ENCODE peak calls at places on chromosomes 5 and 9, in five cellular contexts. P, T, G, O and U are unnamed samples.

GRCh38 chr5:143154495-143155375 is 248.8 kb downstream of the NR3C1 start:
- DNase-seq in O (no peak), T (no peak), G (no peak), P (no peak), U (no peak)

GRCh38 chr5:7878381-7878873 is 9.5 kb downstream of the MTRR start:
- DNase-seq in P (no peak), T (peak), O (no peak), G (peak), U (no peak)

GRCh38 chr5:132868754-132869153 is 2.3 kb downstream of the UQCRQ start:
- DNase-seq in T (no peak), O (no peak), P (no peak), G (no peak), U (no peak)

GRCh38 chr5:57488308-57488955 is 5.8 kb upstream of the ACTBL2 start:
- DNase-seq in T (peak), P (no peak), G (no peak), O (no peak), U (no peak)

GRCh38 chr5:138605254-138605972 is 30.2 kb upstream of the HSPA9 start:
- DNase-seq in O (no peak), G (no peak), T (no peak), P (no peak), U (no peak)

GRCh38 chr9:70924380-70924779 is 197.0 kb downstream of the TRPM3 start:
- DNase-seq in P (no peak), O (no peak), T (peak), G (no peak), U (no peak)

GRCh38 chr9:95666785-95667155 is 150.0 kb upstream of the PTCH1 start:
- DNase-seq in P (no peak), T (no peak), O (no peak), G (no peak), U (no peak)

GRCh38 chr9:133779081-133779480 is 40.9 kb upstream of the SARDH start:
- DNase-seq in T (no peak), G (no peak), P (no peak), O (no peak), U (no peak)

GRCh38 chr5:58380655-58381054 is 79.2 kb downstream of the PLK2 start:
- DNase-seq in O (no peak), P (no peak), G (no peak), T (no peak), U (no peak)

GRCh38 chr9:129606161-129607025 is 14.5 kb downstream of the C9orf50 start:
- DNase-seq in T (no peak), G (no peak), O (no peak), P (no peak), U (no peak)

GRCh38 chr5:95555553-95555952 is 652 bp downstream of the ARSK start:
- DNase-seq in G (no peak), P (no peak), O (no peak), T (no peak), U (no peak)

GRCh38 chr9:21668504-21668903 is 133.9 kb upstream of the MTAP start:
- DNase-seq in O (no peak), P (no peak), T (no peak), G (no peak), U (no peak)

GRCh38 chr9:4182831-4183230 is 117.0 kb downstream of the GLIS3 start:
- DNase-seq in P (no peak), G (no peak), O (no peak), T (no peak), U (no peak)

GRCh38 chr5:96885518-96886338 is 9.4 kb downstream of the ERAP2 start:
- DNase-seq in G (no peak), P (no peak), O (peak), T (peak), U (no peak)

GRCh38 chr5:143781993-143782520 is 29.9 kb upstream of the HMHB1 start:
- DNase-seq in P (no peak), T (no peak), O (no peak), G (no peak), U (no peak)

GRCh38 chr5:137344723-137345322 is 154.3 kb downstream of the SPOCK1 start:
- DNase-seq in P (peak), O (no peak), G (no peak), T (peak), U (no peak)

GRCh38 chr5:68534131-68534940 is 318.8 kb downstream of the PIK3R1 start:
- DNase-seq in P (no peak), O (no peak), G (no peak), T (peak), U (peak)

GRCh38 chr5:154782326-154782725 is 27.1 kb downstream of the LARP1 start:
- DNase-seq in T (no peak), O (no peak), G (no peak), P (no peak), U (no peak)

GRCh38 chr5:75550597-75550996 is 38.9 kb downstream of the POLK start:
- DNase-seq in G (no peak), P (no peak), O (no peak), T (no peak), U (no peak)

GRCh38 chr9:133286523-133286922 is 11.5 kb upstream of the ABO start:
- DNase-seq in G (no peak), P (no peak), O (no peak), T (no peak), U (no peak)

GRCh38 chr5:76836181-76836580 is 13.6 kb upstream of the S100Z start:
- DNase-seq in T (no peak), O (no peak), G (no peak), P (no peak), U (no peak)

GRCh38 chr5:126988021-126988569 is 42.3 kb downstream of the MARCHF3 start:
- DNase-seq in O (peak), G (no peak), T (no peak), P (no peak), U (no peak)

GRCh38 chr9:113609562-113610318 is 146.2 kb downstream of the RGS3 start:
- DNase-seq in O (peak), P (peak), T (no peak), G (no peak), U (peak)

GRCh38 chr9:78026947-78027346 is 4.7 kb downstream of the GNAQ start:
- DNase-seq in O (no peak), T (no peak), G (no peak), P (no peak), U (no peak)

DNA sequence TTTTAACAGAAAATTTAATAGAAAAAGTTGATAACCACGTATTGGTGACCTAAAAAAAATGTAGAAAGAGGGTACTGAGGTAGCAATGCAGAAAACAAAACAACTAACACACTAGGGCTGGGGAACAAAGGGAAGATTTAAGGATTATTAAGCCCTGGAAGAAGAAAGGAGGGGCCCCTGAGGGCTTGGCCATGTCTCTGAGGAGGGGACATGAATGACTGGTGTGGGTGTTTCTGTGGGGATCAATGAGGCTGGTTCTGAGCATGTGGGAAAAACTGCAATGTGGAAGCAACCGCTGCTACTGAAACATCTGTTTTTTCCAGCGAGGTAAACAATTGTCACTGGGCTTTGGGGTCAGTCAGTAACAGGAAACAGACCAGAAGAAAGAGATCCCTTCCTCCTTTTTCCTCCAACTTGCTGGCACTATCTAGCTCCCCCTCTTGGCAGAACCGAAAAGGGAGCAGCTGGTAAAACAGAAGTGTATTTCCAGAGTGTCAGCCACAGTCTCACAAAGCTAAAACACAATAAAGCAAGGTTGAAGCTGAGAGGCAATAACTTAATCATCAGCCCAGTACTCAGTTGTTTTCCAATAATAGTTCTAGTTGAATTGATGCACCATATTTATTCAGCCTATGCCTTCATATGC is 48.3 kb downstream of the ATPSCKMT start:
- DNase-seq in O (no peak), T (no peak), P (peak), G (no peak), U (no peak)
- TF ChIP-seq CTCF in O (no peak), T (peak), P (no peak), G (peak), U (no peak)

DNA sequence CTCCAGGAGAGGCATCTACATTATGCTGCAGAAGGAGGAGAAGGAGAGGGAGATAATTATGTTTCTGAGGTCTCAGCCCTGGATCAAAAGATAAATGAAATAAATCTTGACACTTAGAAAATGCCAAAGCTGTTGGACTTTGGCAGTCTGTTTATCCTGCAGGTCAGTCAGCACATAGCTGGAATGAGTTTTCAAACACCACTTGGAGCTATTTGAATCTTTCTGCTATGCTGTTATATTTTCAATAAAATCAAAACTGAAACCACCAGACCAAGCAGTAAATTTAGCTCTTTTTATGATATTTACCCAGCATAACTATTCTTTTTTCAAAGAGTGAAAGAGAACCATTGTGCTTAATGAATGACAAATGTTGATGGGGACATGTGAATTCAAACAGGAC is 505.1 kb upstream of the ITGA1 start:
- DNase-seq in P (no peak), O (no peak), T (no peak), G (no peak), U (no peak)
- H3K4me3 ChIP-seq in P (no peak), O (no peak), T (no peak), G (no peak), U (no peak)

GRCh38 chr5:41878598-41879305 is 8.5 kb upstream of the OXCT1 start:
- DNase-seq in T (no peak), G (no peak), O (no peak), P (no peak), U (no peak)

GRCh38 chr5:41883940-41884339 is 13.7 kb upstream of the OXCT1 start:
- DNase-seq in T (no peak), G (no peak), P (no peak), O (no peak), U (no peak)

GRCh38 chr5:41885286-41885685 is 15.1 kb upstream of the OXCT1 start:
- DNase-seq in P (no peak), O (no peak), G (no peak), T (no peak), U (no peak)

GRCh38 chr5:41883243-41883642 is 13.0 kb upstream of the OXCT1 start:
- DNase-seq in P (no peak), G (no peak), T (no peak), O (no peak), U (no peak)

DNA sequence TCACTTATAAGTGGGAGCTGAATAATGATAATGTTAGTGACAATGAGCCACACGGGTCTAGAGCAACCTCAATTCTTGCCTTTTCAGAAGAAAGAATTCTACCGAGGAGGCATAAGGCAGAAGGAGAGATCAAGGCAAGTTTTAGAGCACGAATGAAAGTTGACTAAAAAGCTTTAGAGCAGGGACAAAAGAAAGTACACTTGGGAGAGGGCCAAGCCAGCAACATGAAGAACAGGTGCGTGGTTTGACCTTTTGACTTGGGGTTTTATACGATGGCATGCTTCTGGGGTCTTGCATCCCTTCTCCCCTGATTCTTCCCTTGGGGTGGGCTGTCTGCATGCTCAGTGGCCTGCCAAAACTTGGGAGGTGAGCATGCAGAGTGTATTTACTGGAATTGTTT is 12.5 kb upstream of the OXCT1 start:
- DNase-seq in G (no peak), P (no peak), T (no peak), O (no peak), U (no peak)
- H3K27ac ChIP-seq in G (no peak), P (no peak), T (no peak), O (no peak), U (no peak)

DNA sequence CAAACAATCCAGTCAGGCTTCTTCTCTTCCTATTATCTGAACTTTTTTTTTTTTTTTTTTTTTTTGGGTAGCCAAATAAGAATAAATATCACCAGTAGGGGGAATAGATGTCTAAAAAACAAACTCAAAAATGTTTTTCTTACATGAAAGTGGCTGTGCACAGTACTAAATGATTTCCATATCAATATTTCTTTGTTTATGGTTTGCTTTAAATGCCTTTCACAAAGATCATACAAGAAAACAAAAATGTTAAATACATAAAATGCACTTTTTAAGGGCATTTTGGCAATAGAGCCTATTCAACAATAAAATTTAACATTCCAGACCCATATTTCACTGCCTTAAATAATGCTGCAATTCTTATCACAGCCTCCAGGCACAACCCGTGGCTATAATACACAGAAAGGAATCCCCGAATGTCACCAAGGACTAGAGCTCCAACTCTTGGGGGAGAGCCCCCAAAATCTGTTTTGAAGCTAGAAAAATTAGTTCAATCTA is 91.1 kb upstream of the TBCA start:
- DNase-seq in T (no peak), O (no peak), P (no peak), G (no peak), U (no peak)
- TF ChIP-seq CTCF in T (peak), O (no peak), P (peak), G (no peak), U (no peak)

GRCh38 chr5:181281077-181281983 is 20.4 kb upstream of the TRIM52 start:
- DNase-seq in O (no peak), G (no peak), P (no peak), T (no peak), U (no peak)
- H3K4me3 ChIP-seq in O (no peak), G (no peak), P (no peak), T (no peak), U (no peak)

DNA sequence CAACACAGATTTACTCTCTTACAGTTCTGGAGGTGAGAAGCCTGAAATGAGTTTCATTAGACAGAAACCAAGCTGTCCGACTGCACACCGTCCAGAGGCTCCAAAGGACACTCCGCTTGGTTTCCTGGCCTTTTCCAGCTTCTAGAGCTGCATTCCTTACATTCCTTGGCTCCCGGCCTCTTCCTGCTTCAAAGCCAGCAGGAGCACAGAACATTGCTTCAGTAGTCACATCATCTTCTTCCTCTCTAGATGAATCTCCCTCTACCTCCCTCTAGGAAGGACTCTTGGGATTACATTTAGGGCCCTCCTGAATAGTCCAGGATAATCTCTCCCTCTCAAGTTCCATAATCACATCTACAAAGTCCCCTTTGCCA is 213.3 kb downstream of the CDK5RAP2 start:
- DNase-seq in P (no peak), O (no peak), T (peak), G (no peak), U (no peak)
- H3K27ac ChIP-seq in P (no peak), O (no peak), T (peak), G (no peak), U (no peak)

GRCh38 chr9:38707885-38708640 is 11.9 kb downstream of the FAM240B start:
- DNase-seq in P (no peak), G (no peak), T (no peak), O (no peak), U (no peak)

GRCh38 chr9:38705917-38706316 is 14.0 kb downstream of the FAM240B start:
- DNase-seq in P (no peak), O (no peak), T (no peak), G (no peak), U (no peak)

GRCh38 chr9:38713426-38713825 is 6.5 kb downstream of the FAM240B start:
- DNase-seq in T (peak), P (no peak), G (peak), O (no peak), U (no peak)

GRCh38 chr9:38706493-38706892 is 13.4 kb downstream of the FAM240B start:
- DNase-seq in O (no peak), P (no peak), T (no peak), G (no peak), U (no peak)

GRCh38 chr9:38708759-38709158 is 11.2 kb downstream of the FAM240B start:
- DNase-seq in P (no peak), T (peak), G (no peak), O (no peak), U (no peak)
- TF ChIP-seq CTCF in P (no peak), T (no peak), G (no peak), O (no peak), U (no peak)

GRCh38 chr9:86795047-86795437 is 152.3 kb downstream of the GAS1 start:
- DNase-seq in G (no peak), O (no peak), P (no peak), T (no peak), U (no peak)
- H3K4me3 ChIP-seq in G (no peak), O (no peak), P (peak), T (no peak), U (peak)